ENCODE peak calls at places on chromosomes 1 and 21, in five cellular contexts. R is K562; U is lung; W is CD8-positive, alpha-beta T cell; X is fibroblast of lung. O is an unnamed sample.
A peak's percentile ranks its signal among the peaks of the same experiment; 100 is the strongest.

GRCh38 chr1:84991097-84991890 is 5.6 kb downstream of the MCOLN2 start:
- DNase-seq in W (no peak), U (no peak), R (no peak), X (no peak), O (no peak)

GRCh38 chr1:44235794-44236193 is 22.5 kb downstream of the DMAP1 start:
- DNase-seq in W (no peak), U (no peak), R (no peak), X (no peak), O (no peak)

GRCh38 chr21:14864211-14865021 is 200.4 kb downstream of the NRIP1 start:
- DNase-seq in U (peak; percentile 58), X (peak; percentile 80), R (peak; percentile 57), W (no peak), O (peak; percentile 89)

GRCh38 chr1:214551052-214551435 is 358 bp downstream of the PTPN14 start:
- DNase-seq in W (no peak), X (peak; percentile 21), U (peak; percentile 46), R (no peak), O (peak; percentile 81)

GRCh38 chr1:161069201-161069685 is 448 bp downstream of the ARHGAP30 start:
- DNase-seq in R (no peak), U (no peak), X (no peak), W (no peak), O (no peak)

GRCh38 chr1:22592919-22593790 is 29.9 kb downstream of the EPHA8 start:
- DNase-seq in R (no peak), U (no peak), X (no peak), W (no peak), O (peak; percentile 55)

GRCh38 chr1:3372317-3372716 is 82.1 kb upstream of the ARHGEF16 start:
- DNase-seq in X (no peak), U (no peak), W (no peak), R (no peak), O (no peak)

GRCh38 chr1:170836146-170836545 is 99.2 kb upstream of the MROH9 start:
- DNase-seq in W (no peak), X (peak; percentile 50), R (no peak), U (no peak), O (no peak)

GRCh38 chr1:31105646-31106045 is 40.1 kb upstream of the PUM1 start:
- DNase-seq in W (no peak), X (peak; percentile 7), R (no peak), U (no peak), O (no peak)

GRCh38 chr1:109910123-109910962 is at the start of gene CSF1:
- DNase-seq in X (peak; percentile 84), W (peak; percentile 28), U (peak; percentile 81), R (peak; percentile 89), O (peak; percentile 95)

GRCh38 chr1:56097713-56098112 is 481.6 kb downstream of the PLPP3 start:
- DNase-seq in W (no peak), R (no peak), U (no peak), X (peak; percentile 11), O (no peak)

GRCh38 chr1:56094168-56094567 is 485.2 kb downstream of the PLPP3 start:
- DNase-seq in X (no peak), W (no peak), U (no peak), R (no peak), O (no peak)

GRCh38 chr1:56099766-56100165 is 479.6 kb downstream of the PLPP3 start:
- DNase-seq in X (peak; percentile 20), R (no peak), W (no peak), U (no peak), O (no peak)

GRCh38 chr1:56098956-56099355 is 480.4 kb downstream of the PLPP3 start:
- DNase-seq in X (peak; percentile 84), W (no peak), R (no peak), U (no peak), O (no peak)

GRCh38 chr1:56095924-56096655 is 483.3 kb downstream of the PLPP3 start:
- DNase-seq in W (no peak), X (peak; percentile 96), U (no peak), R (no peak), O (peak; percentile 78)
- H3K4me3 ChIP-seq in W (no peak overlapping the region), X (no peak overlapping the region), U (no peak overlapping the region), R (no peak overlapping the region), O (no peak overlapping the region)

GRCh38 chr1:113040041-113040440 is 33.0 kb upstream of the LRIG2 start:
- DNase-seq in W (no peak), X (peak; percentile 24), R (peak; percentile 61), U (no peak), O (no peak)

GRCh38 chr1:113046569-113046968 is 26.4 kb upstream of the LRIG2 start:
- DNase-seq in U (no peak), X (no peak), W (no peak), R (no peak), O (no peak)

GRCh38 chr1:113040718-113041412 is 32.1 kb upstream of the LRIG2 start:
- DNase-seq in U (no peak), R (no peak), W (no peak), X (no peak), O (no peak)

GRCh38 chr1:113041569-113042335 is 31.2 kb upstream of the LRIG2 start:
- DNase-seq in X (no peak), U (no peak), R (peak; percentile 57), W (no peak), O (no peak)

DNA sequence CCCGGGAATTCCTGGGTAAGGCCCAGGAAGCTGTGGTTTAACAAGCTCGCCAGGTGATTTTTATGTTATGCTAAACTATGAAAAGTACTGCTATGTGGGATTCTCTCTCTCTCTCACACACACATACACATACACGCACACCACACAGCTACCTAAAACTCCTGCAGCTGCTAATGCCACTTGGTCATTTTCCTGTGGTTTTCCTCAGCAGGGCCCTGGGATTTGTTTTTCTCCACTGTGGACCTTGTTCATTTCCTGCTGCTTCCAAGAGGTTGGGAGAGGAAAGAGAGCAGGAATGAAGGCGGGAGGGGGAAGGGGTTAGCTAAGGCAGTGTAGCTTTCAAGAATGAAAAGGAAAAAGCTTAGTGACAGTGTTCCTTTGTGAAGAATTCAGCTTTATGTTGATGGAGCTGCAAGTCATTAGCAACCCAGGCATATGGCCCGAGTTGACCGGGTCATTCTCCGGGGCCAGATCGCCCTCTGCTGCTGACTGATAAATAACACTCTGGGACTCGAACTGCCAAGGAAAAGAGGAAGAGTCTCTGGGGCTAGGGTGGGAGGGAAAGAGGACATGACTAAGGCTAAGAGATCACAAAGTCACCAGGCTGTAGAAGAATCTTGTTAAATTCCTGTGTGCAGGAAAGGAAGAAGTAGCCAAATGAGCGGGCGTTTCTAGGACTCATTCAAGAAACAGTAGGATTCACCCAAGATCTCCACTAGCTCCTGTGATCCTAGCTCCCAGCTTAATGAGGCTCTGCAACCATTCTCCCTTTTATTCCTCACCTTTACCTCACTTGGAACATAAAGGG is 30.5 kb upstream of the LRIG2 start:
- DNase-seq in R (peak; percentile 93), W (no peak), X (peak; percentile 89), U (peak; percentile 78), O (peak; percentile 84)
- H3K4me3 ChIP-seq in R (no peak overlapping the region), W (no peak overlapping the region), X (no peak overlapping the region), U (no peak overlapping the region), O (no peak overlapping the region)

GRCh38 chr21:41604583-41605041 is 96.7 kb upstream of the TMPRSS2 start:
- DNase-seq in U (no peak), R (no peak), X (no peak), W (no peak), O (peak; percentile 41)

GRCh38 chr21:41603476-41603875 is 95.5 kb upstream of the TMPRSS2 start:
- DNase-seq in R (no peak), U (no peak), W (no peak), X (no peak), O (peak; percentile 39)

GRCh38 chr21:41606706-41607105 is 98.7 kb upstream of the TMPRSS2 start:
- DNase-seq in R (no peak), W (no peak), U (no peak), X (no peak), O (peak; percentile 32)

GRCh38 chr21:41605934-41606285 is 98.0 kb upstream of the TMPRSS2 start:
- DNase-seq in W (no peak), U (no peak), X (no peak), R (no peak), O (peak; percentile 37)

DNA sequence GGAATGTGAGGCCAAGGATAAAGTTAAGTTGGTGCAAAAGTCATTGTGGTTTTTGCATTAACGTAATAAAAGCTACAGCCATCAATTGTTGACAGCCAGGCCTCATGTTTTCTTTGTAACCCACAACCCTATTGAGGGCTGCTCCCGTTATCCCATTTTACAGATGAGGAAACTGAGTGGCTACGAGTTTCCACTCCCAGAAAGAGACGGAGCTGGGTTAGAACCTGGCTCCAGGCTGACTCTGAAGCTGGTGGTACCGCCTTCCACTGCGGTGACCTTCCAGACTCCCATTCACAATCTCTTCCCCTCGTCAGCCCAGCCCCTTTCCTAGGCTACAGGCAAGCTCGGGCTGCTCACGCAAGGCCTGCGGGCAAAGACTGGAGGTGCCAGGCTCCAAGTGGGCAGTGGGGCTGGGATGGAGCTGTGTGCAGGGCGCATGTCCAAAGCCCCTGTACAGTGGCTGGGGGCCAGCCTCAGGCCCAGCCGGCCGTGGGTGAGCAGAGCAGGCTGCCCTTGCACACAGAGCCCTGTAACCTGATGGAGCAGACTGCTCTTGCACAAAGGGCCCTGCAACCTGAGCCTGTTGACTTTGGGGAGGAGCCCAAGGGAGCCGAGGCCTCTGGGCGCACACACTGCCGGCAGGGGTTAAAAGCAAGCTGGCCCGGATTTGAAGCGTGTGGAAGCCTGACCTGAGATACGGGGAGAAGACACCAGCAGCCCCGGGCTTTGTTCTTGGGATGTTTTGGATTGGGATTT is 97.4 kb upstream of the TMPRSS2 start:
- DNase-seq in W (no peak), U (no peak), R (no peak), X (no peak), O (peak; percentile 47)
- H3K4me3 ChIP-seq in W (no peak overlapping the region), U (no peak overlapping the region), R (no peak overlapping the region), X (no peak overlapping the region), O (no peak overlapping the region)

GRCh38 chr1:2176615-2177014 is 18.0 kb downstream of the FAAP20 start:
- DNase-seq in U (no peak), R (no peak), X (no peak), W (no peak), O (no peak)
- H3K4me3 ChIP-seq in U (no peak overlapping the region), R (peak overlapping the region; percentile 22), X (no peak overlapping the region), W (no peak overlapping the region), O (no peak overlapping the region)

DNA sequence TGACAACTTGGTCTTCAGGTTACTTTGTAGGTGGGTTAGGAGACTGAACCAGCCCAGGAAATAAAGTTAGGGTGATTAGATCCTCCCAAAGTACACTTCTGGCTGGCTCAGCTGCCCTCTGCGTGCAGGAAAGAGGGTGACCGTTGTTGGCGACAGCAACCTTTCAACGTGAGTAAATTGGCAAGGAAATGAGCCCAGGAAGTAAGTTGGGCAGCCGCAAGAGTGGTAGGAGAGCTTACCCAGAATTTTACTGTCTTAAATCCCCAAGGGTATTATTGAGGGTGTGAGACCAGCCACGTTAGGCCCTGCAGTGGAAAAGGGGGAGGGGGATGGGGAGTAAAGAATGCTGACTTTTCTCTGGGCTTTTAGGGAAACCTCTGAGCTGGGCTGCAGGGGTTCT is 1.6 kb downstream of the TENT5C start:
- DNase-seq in W (peak; percentile 39), X (peak; percentile 10), R (no peak), U (peak; percentile 54), O (no peak)
- H3K4me3 ChIP-seq in W (peak overlapping the region; percentile 89), X (peak overlapping the region; percentile 87), R (peak overlapping the region; percentile 70), U (no peak overlapping the region), O (no peak overlapping the region)

GRCh38 chr1:27403065-27403726 is 10.8 kb downstream of the GPR3 start:
- DNase-seq in W (no peak), X (peak; percentile 48), R (no peak), U (peak; percentile 51), O (peak; percentile 91)
- H3K4me3 ChIP-seq in W (no peak overlapping the region), X (no peak overlapping the region), R (no peak overlapping the region), U (no peak overlapping the region), O (peak overlapping the region; percentile 16)

O was measured in sigmoid colon.